ENCODE peak calls at places on chromosomes 5 and 9, in five cellular contexts. One of them, this sample, is unnamed.

GRCh38 chr5:95715799-95716461 is 15.2 kb upstream of the RHOBTB3 start:
- DNase-seq in H1: no peak
- DNase-seq in SK-N-SH: no peak
- DNase-seq in HCT116: peak; percentile 63
- DNase-seq in K562: no peak
- DNase-seq in this sample: no peak

GRCh38 chr9:32431940-32432555 is 47.6 kb downstream of the ACO1 start:
- DNase-seq in H1: peak; percentile 52
- DNase-seq in SK-N-SH: peak; percentile 55
- DNase-seq in K562: peak; percentile 50
- DNase-seq in HCT116: peak; percentile 13
- DNase-seq in this sample: no peak

GRCh38 chr5:180170111-180170809 is 38.8 kb downstream of the RASGEF1C start:
- DNase-seq in HCT116: no peak
- DNase-seq in SK-N-SH: no peak
- DNase-seq in H1: no peak
- DNase-seq in K562: no peak
- DNase-seq in this sample: no peak

GRCh38 chr5:125198270-125198974 is 452.0 kb upstream of the ZNF608 start:
- DNase-seq in SK-N-SH: peak; percentile 56
- DNase-seq in HCT116: no peak
- DNase-seq in H1: no peak
- DNase-seq in K562: no peak
- DNase-seq in this sample: peak; percentile 69

GRCh38 chr5:67350185-67350584 is 153.6 kb upstream of the CD180 start:
- DNase-seq in H1: no peak
- DNase-seq in SK-N-SH: no peak
- DNase-seq in HCT116: no peak
- DNase-seq in K562: no peak
- DNase-seq in this sample: no peak

GRCh38 chr5:174145821-174146220 is 100.3 kb downstream of the NSG2 start:
- DNase-seq in K562: peak; percentile 24
- DNase-seq in SK-N-SH: peak; percentile 87
- DNase-seq in HCT116: no peak
- DNase-seq in H1: no peak
- DNase-seq in this sample: peak; percentile 32

GRCh38 chr5:997711-998110 is 10.9 kb upstream of the NKD2 start:
- DNase-seq in K562: no peak
- DNase-seq in H1: no peak
- DNase-seq in SK-N-SH: no peak
- DNase-seq in HCT116: no peak
- DNase-seq in this sample: no peak

GRCh38 chr5:83924171-83924570 is 203.5 kb upstream of the HAPLN1 start:
- DNase-seq in K562: no peak
- DNase-seq in HCT116: no peak
- DNase-seq in SK-N-SH: no peak
- DNase-seq in H1: no peak
- DNase-seq in this sample: no peak

GRCh38 chr5:113095831-113096230 is 119.2 kb downstream of the DCP2 start:
- DNase-seq in HCT116: no peak
- DNase-seq in K562: no peak
- DNase-seq in SK-N-SH: no peak
- DNase-seq in H1: no peak
- DNase-seq in this sample: no peak
- TF ChIP-seq JUND in HCT116: no peak
- TF ChIP-seq JUND in K562: no peak
- TF ChIP-seq JUND in SK-N-SH: no peak
- TF ChIP-seq JUND in H1: no peak
- TF ChIP-seq JUND in this sample: no peak

GRCh38 chr9:124652203-124652992 is 118.7 kb downstream of the NR6A1 start:
- DNase-seq in SK-N-SH: peak; percentile 23
- DNase-seq in K562: no peak
- DNase-seq in HCT116: no peak
- DNase-seq in H1: no peak
- DNase-seq in this sample: no peak
- TF ChIP-seq JUND in SK-N-SH: peak; percentile 45
- TF ChIP-seq JUND in K562: no peak
- TF ChIP-seq JUND in HCT116: peak; percentile 52
- TF ChIP-seq JUND in H1: no peak
- TF ChIP-seq JUND in this sample: no peak

GRCh38 chr9:91162311-91162710 is 199.4 kb downstream of the AUH start:
- DNase-seq in H1: no peak
- DNase-seq in K562: peak; percentile 33
- DNase-seq in SK-N-SH: no peak
- DNase-seq in HCT116: no peak
- DNase-seq in this sample: no peak
- TF ChIP-seq JUND in H1: no peak
- TF ChIP-seq JUND in K562: peak; percentile 34
- TF ChIP-seq JUND in SK-N-SH: no peak
- TF ChIP-seq JUND in HCT116: peak; percentile 42
- TF ChIP-seq JUND in this sample: no peak

DNA sequence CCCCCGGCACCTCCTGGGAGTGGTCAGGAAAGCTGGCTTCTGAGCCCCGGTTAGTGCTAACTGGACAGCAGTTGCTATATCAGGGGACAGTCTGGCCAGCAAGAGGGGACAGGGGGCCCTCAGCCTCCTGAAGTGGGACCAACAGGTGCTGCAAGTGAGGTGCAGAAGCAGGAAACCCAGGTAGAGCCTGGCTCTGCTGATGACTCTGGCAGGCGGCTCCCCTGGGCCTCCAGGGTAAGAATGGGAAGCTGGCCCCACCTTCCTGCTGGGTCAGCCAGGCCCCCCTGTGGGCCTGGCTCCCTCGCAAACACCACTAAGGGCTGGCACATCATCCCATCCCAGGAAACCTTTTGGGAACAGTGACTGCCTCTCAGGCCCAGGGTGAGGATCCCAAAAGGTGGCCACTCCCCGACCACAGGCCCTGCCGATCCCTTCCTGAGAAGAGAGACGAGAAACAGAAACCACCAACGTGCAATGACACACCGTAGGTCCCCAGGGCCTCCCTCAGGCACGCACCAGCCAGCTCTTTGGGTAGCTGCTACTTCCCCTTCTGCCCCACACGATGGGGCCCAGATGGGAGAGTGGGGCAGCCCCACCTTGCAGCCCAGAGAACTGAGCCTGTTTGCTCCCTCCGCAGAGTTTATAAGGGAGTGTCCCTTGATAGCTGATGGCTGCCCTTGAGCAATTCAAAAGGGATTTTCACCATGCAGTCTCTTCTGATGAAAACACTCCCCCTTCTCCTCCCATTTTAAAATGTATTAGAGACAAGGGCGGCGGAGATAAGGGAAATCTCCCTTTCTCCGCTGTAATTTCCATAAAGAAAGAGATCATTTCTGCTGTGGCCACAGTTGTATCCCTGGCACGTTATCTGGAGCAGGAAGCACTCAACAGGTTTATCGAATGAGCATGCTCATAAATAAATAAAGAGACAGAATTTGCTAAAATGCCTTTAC is 76.8 kb downstream of the STK10 start:
- DNase-seq in K562: peak; percentile 50
- DNase-seq in H1: no peak
- DNase-seq in SK-N-SH: peak; percentile 59
- DNase-seq in HCT116: no peak
- DNase-seq in this sample: no peak
- TF ChIP-seq JUND in K562: no peak
- TF ChIP-seq JUND in H1: no peak
- TF ChIP-seq JUND in SK-N-SH: no peak
- TF ChIP-seq JUND in HCT116: no peak
- TF ChIP-seq JUND in this sample: no peak

DNA sequence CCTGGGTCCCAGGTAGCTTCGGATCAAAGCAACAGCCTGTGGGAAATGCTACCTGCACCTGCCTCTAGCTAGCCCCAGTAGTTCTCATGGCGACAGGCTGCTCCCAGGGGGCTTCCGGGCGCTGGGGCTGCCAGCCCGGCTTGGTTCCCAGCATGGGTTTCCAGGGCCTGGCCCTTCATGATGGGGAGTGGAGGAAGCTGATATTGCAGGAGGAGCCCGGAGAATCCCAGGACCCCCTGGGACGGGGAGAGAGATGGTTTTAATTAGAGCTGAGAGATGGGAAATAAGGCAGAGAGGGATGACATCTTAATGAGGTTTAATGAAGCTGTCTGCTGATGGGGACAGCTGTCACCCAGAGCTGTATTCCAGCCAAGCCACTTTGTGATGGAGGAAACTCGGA is 78.6 kb downstream of the CFAP77 start:
- DNase-seq in H1: no peak
- DNase-seq in SK-N-SH: peak; percentile 88
- DNase-seq in K562: no peak
- DNase-seq in HCT116: no peak
- DNase-seq in this sample: no peak
- TF ChIP-seq JUND in H1: no peak
- TF ChIP-seq JUND in SK-N-SH: no peak
- TF ChIP-seq JUND in K562: no peak
- TF ChIP-seq JUND in HCT116: no peak
- TF ChIP-seq JUND in this sample: no peak

DNA sequence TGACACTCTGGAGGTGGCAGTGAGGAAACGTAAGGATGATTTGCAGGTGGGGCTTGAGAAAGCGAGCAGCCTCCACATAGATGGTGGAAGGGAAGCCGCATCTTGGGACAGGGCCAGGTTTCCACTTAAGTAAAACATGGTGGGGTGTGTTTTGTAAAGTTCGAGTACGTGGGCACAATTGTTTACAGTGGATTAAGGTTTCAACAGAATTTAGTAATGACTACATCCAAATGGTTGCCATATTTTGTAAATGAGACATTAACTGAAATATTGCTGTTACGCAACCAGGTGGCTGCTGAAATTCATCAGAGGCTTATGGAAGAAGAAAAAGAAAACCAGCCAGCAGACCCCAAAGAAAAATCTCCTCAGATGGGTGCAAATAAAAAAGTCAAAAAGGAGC is 85.4 kb upstream of the IL7R start:
- DNase-seq in SK-N-SH: no peak
- DNase-seq in K562: no peak
- DNase-seq in H1: no peak
- DNase-seq in HCT116: no peak
- DNase-seq in this sample: no peak
- TF ChIP-seq JUND in SK-N-SH: no peak
- TF ChIP-seq JUND in K562: no peak
- TF ChIP-seq JUND in H1: no peak
- TF ChIP-seq JUND in HCT116: no peak
- TF ChIP-seq JUND in this sample: no peak

GRCh38 chr9:131278421-131279111 is 2.3 kb upstream of the FAM78A start:
- DNase-seq in SK-N-SH: no peak
- DNase-seq in HCT116: no peak
- DNase-seq in K562: peak; percentile 74
- DNase-seq in H1: no peak
- DNase-seq in this sample: no peak
- TF ChIP-seq JUND in SK-N-SH: no peak
- TF ChIP-seq JUND in HCT116: no peak
- TF ChIP-seq JUND in K562: peak; percentile 14
- TF ChIP-seq JUND in H1: no peak
- TF ChIP-seq JUND in this sample: no peak

GRCh38 chr9:78295731-78296130 is 1.2 kb upstream of the PSAT1 start:
- DNase-seq in SK-N-SH: no peak
- DNase-seq in HCT116: no peak
- DNase-seq in K562: no peak
- DNase-seq in H1: peak; percentile 33
- DNase-seq in this sample: no peak
- TF ChIP-seq JUND in SK-N-SH: no peak
- TF ChIP-seq JUND in HCT116: no peak
- TF ChIP-seq JUND in K562: no peak
- TF ChIP-seq JUND in H1: no peak
- TF ChIP-seq JUND in this sample: no peak

DNA sequence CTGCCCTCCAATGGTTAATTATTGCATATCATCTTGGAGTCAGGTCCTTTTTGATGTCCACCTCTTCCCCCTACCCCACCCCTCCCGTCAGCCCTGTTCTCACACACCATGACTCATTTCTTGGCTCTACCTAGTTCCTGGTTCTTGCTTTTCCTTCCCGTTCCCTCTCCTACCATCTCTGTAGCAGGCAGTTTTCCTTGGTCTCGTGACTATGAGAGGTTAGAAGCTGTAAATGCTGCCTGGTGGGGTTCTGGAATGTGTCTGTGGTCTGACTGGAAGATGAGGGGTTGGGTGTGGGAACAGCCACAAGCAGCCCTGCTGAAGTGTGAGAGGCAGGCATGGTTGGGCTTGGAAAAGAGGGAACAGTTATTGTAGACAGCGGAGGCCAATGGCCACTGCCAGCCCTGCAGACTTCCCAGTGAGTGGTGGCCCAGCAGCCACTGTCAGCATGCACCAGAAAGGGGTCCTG is 18.2 kb downstream of the SLC22A5 start:
- DNase-seq in HCT116: peak; percentile 81
- DNase-seq in H1: no peak
- DNase-seq in K562: peak; percentile 51
- DNase-seq in SK-N-SH: peak; percentile 21
- DNase-seq in this sample: peak; percentile 74
- TF ChIP-seq JUND in HCT116: no peak
- TF ChIP-seq JUND in H1: no peak
- TF ChIP-seq JUND in K562: peak; percentile 83
- TF ChIP-seq JUND in SK-N-SH: peak; percentile 74
- TF ChIP-seq JUND in this sample: peak; percentile 30

This sample was measured in T47D.